ENCODE peak calls at places on chromosomes 16 and 17, in ten cellular contexts. A is progenitor cell of endocrine pancreas; E is activated T-cell treated with anti-CD3 and anti-CD28 coated beads, Interleukin-2, amount 50 U/mL, for 72 hours; Z is NCI-H1105 treated with DMSO at 0.1 percent for 48 hours; N is sigmoid colon; I is hepatic stellate cell; W is adrenal gland; J is activated CD4-positive, CD25-positive, alpha-beta regulatory T cell; D is ovary; F is NCI-H345. Q is an unnamed sample.

GRCh38 chr17:81713556-81714411 is 1.7 kb downstream of the SLC25A10 start:
- DNase-seq in W (no peak), F (no peak), Z (no peak), N (peak; percentile 66), J (no peak), A (no peak), E (no peak), D (peak; percentile 46), I (no peak), Q (no peak)

GRCh38 chr17:64019486-64020067 is 856 bp downstream of the ICAM2 start:
- DNase-seq in F (no peak), N (peak; percentile 12), Z (no peak), E (no peak), D (no peak), W (peak; percentile 34), I (no peak), J (no peak), A (no peak), Q (no peak)

GRCh38 chr17:36602924-36603384 is 1.6 kb downstream of the MRM1 start:
- DNase-seq in E (peak; percentile 71), D (peak; percentile 53), Z (peak; percentile 65), J (peak; percentile 24), F (peak; percentile 76), N (peak; percentile 68), I (peak; percentile 78), A (peak; percentile 45), W (peak; percentile 81), Q (peak; percentile 80)

GRCh38 chr17:83159204-83160049 is 80.0 kb downstream of the METRNL start:
- DNase-seq in J (no peak), D (no peak), N (peak; percentile 46), I (no peak), A (no peak), Z (no peak), W (no peak), E (no peak), F (no peak), Q (no peak)

GRCh38 chr17:45171338-45172231 is 9.9 kb downstream of the HEXIM2 start:
- DNase-seq in E (no peak), A (no peak), J (no peak), N (peak; percentile 80), F (no peak), D (no peak), Z (no peak), I (no peak), W (no peak), Q (no peak)

GRCh38 chr16:86882586-86883280 is 304.4 kb downstream of the FOXL1 start:
- DNase-seq in J (no peak), I (peak; percentile 85), N (peak; percentile 59), D (peak; percentile 40), Z (peak; percentile 20), A (no peak), E (no peak), W (peak; percentile 57), F (no peak), Q (no peak)

GRCh38 chr17:79036609-79037008 is 12.6 kb downstream of the C1QTNF1 start:
- DNase-seq in E (no peak), W (peak; percentile 80), D (no peak), J (no peak), F (no peak), A (no peak), I (peak; percentile 93), Z (no peak), N (peak; percentile 65), Q (no peak)

GRCh38 chr17:80158846-80159245 is 11.0 kb upstream of the CARD14 start:
- DNase-seq in D (no peak), F (no peak), E (no peak), I (no peak), W (no peak), Z (no peak), N (no peak), A (no peak), J (no peak), Q (no peak)

GRCh38 chr17:81578038-81578441 is 25.9 kb upstream of the FAAP100 start:
- DNase-seq in D (no peak), W (no peak), Z (no peak), J (no peak), E (no peak), N (no peak), A (no peak), I (no peak), F (no peak), Q (no peak)

GRCh38 chr17:13510062-13510461 is 91.7 kb downstream of the HS3ST3A1 start:
- DNase-seq in D (no peak), W (no peak), J (no peak), Z (no peak), A (no peak), N (no peak), F (no peak), I (no peak), E (no peak), Q (no peak)

GRCh38 chr16:82454152-82454551 is 172.6 kb upstream of the CDH13 start:
- DNase-seq in A (no peak), N (no peak), I (no peak), Z (no peak), F (no peak), W (no peak), E (no peak), J (no peak), D (no peak), Q (no peak)

GRCh38 chr17:72940511-72940910 is 152.0 kb downstream of the SLC39A11 start:
- DNase-seq in N (no peak), W (no peak), F (no peak), Z (no peak), D (no peak), A (no peak), J (no peak), I (no peak), E (no peak), Q (no peak)

GRCh38 chr17:83179378-83179777 is 100.0 kb downstream of the METRNL start:
- DNase-seq in N (peak; percentile 76), D (peak; percentile 43), A (no peak), W (no peak), E (no peak), Z (no peak), F (no peak), I (no peak), J (no peak), Q (no peak)

GRCh38 chr16:78443780-78444422 is 344.4 kb downstream of the WWOX start:
- DNase-seq in J (no peak), N (no peak), F (no peak), A (no peak), E (no peak), I (no peak), Z (no peak), W (no peak), D (peak; percentile 40), Q (no peak)

GRCh38 chr17:64920026-64920418 is 744 bp upstream of the LRRC37A3 start:
- DNase-seq in F (no peak), N (no peak), E (no peak), J (no peak), W (no peak), Z (no peak), A (no peak), I (no peak), D (peak; percentile 49), Q (no peak)

GRCh38 chr17:2192367-2193028 is 111.1 kb downstream of the SMG6 start:
- DNase-seq in F (no peak), D (no peak), E (peak; percentile 66), W (no peak), A (no peak), J (peak; percentile 17), Z (no peak), I (peak; percentile 71), N (no peak), Q (peak; percentile 90)

GRCh38 chr16:20137909-20138308 is 64.2 kb upstream of the GPR139 start:
- DNase-seq in J (no peak), W (no peak), Z (no peak), F (no peak), A (no peak), N (no peak), D (no peak), E (no peak), I (no peak), Q (no peak)

GRCh38 chr16:50519001-50519400 is 29.2 kb upstream of the NKD1 start:
- DNase-seq in W (peak; percentile 27), D (no peak), Z (no peak), N (peak; percentile 33), A (no peak), F (no peak), J (no peak), I (no peak), E (no peak), Q (no peak)

GRCh38 chr17:44198721-44199552 is 747 bp downstream of the ATXN7L3 start:
- DNase-seq in I (peak; percentile 88), A (peak; percentile 56), Z (peak; percentile 13), E (peak; percentile 69), F (peak; percentile 66), N (peak; percentile 81), W (peak; percentile 73), D (peak; percentile 79), J (peak; percentile 53), Q (peak; percentile 43)

GRCh38 chr17:29591737-29592624 is 951 bp upstream of the ANKRD13B start:
- DNase-seq in N (peak; percentile 93), E (peak; percentile 91), Z (peak; percentile 89), W (peak; percentile 93), F (peak; percentile 92), A (peak; percentile 98), D (peak; percentile 94), I (peak; percentile 91), J (peak; percentile 66), Q (peak; percentile 97)

GRCh38 chr16:6897910-6898475 is 434.7 kb upstream of the RBFOX1 start:
- DNase-seq in E (no peak), N (no peak), J (no peak), F (no peak), W (no peak), D (no peak), I (no peak), A (no peak), Z (no peak), Q (no peak)

GRCh38 chr17:49285716-49286115 is 55.1 kb upstream of the PHOSPHO1 start:
- DNase-seq in J (no peak), E (no peak), Z (no peak), W (peak; percentile 23), N (no peak), I (no peak), F (no peak), D (no peak), A (no peak), Q (no peak)

GRCh38 chr17:494601-495195 is 142.1 kb upstream of the RPH3AL start:
- DNase-seq in A (no peak), W (no peak), F (no peak), D (no peak), N (no peak), Z (no peak), J (no peak), E (no peak), I (no peak), Q (no peak)

GRCh38 chr17:59366773-59367656 is 35.6 kb downstream of the YPEL2 start:
- DNase-seq in D (peak; percentile 43), Z (peak; percentile 69), A (peak; percentile 28), E (no peak), W (peak; percentile 69), J (no peak), I (peak; percentile 83), F (peak; percentile 69), N (peak; percentile 74), Q (no peak)

GRCh38 chr17:75102385-75102821 is 7.4 kb upstream of the ARMC7 start:
- DNase-seq in Z (no peak), W (no peak), F (peak; percentile 38), E (no peak), J (no peak), I (no peak), N (no peak), D (no peak), A (no peak), Q (peak; percentile 84)

GRCh38 chr16:64590516-64590915 is 531.3 kb downstream of the CDH11 start:
- DNase-seq in D (no peak), J (no peak), W (no peak), F (no peak), N (no peak), Z (no peak), E (no peak), I (no peak), A (no peak), Q (no peak)

GRCh38 chr17:7929158-7930029 is at the start of gene KCNAB3:
- DNase-seq in N (peak; percentile 79), Z (no peak), E (peak; percentile 52), A (no peak), D (peak; percentile 79), I (peak; percentile 84), W (peak; percentile 69), F (no peak), J (peak; percentile 25), Q (no peak)

GRCh38 chr16:9092282-9092962 is 978 bp downstream of the HAPSTR1 start:
- DNase-seq in N (peak; percentile 73), F (peak; percentile 31), Z (peak; percentile 19), I (no peak), A (peak; percentile 34), E (peak; percentile 63), D (peak; percentile 70), W (peak; percentile 64), J (peak; percentile 36), Q (no peak)